ENCODE peak calls at places on chromosomes 1 and 21, in ten cellular contexts. C is cardiac fibroblast; V is RPMI8226; Z is stimulated activated CD8-positive, alpha-beta memory T cell treated with anti-CD3 and anti-CD28 coated beads, Interleukin-12 subunit alpha, Interleukin-12 subunit beta, amount 100 ng/mL, for 4 hours; D is CD8-positive, alpha-beta memory T cell; Q is left ventricle myocardium superior; M is fibroblast of gingiva; W is A172; X is T follicular helper cell; L is naive thymus-derived CD8-positive, alpha-beta T cell. H is an unnamed sample.
A peak's percentile ranks its signal among the peaks of the same experiment; 100 is the strongest.

GRCh38 chr1:151518431-151518830 is 7.2 kb downstream of the CGN start:
- DNase-seq in X (no peak), C (no peak), V (no peak), Z (no peak), M (no peak), D (no peak), W (no peak), Q (no peak), L (no peak), H (no peak)

GRCh38 chr1:15680614-15681345 is 3.3 kb upstream of the PLEKHM2 start:
- DNase-seq in X (no peak), Q (no peak), W (peak; percentile 31), V (no peak), Z (no peak), M (peak; percentile 95), L (no peak), D (no peak), C (peak; percentile 98), H (no peak)

GRCh38 chr1:192654607-192655389 is 18.9 kb downstream of the RGS13 start:
- DNase-seq in X (no peak), L (no peak), C (peak; percentile 89), V (no peak), M (peak; percentile 15), Z (no peak), Q (no peak), W (peak; percentile 73), D (no peak), H (no peak)

GRCh38 chr1:160342520-160342919 is 530 bp downstream of the COPA start:
- DNase-seq in V (no peak), C (peak; percentile 27), D (no peak), Q (no peak), M (no peak), Z (no peak), L (no peak), X (no peak), W (no peak), H (no peak)

GRCh38 chr21:17688912-17689874 is 76.5 kb upstream of the BTG3 start:
- DNase-seq in M (no peak), C (no peak), X (peak; percentile 39), Z (peak; percentile 8), W (peak; percentile 68), L (peak; percentile 38), V (peak; percentile 15), D (peak; percentile 70), Q (peak; percentile 46), H (peak; percentile 35)

GRCh38 chr1:59116920-59117542 is 179.9 kb upstream of the FGGY start:
- DNase-seq in L (no peak), D (no peak), X (no peak), C (peak; percentile 59), V (no peak), Q (no peak), W (peak; percentile 70), M (peak; percentile 70), Z (no peak), H (no peak)

GRCh38 chr1:115642168-115643072 is 650 bp downstream of the VANGL1 start:
- DNase-seq in W (no peak), M (peak; percentile 24), C (peak; percentile 52), L (no peak), V (peak; percentile 81), X (no peak), Z (peak; percentile 14), D (no peak), Q (peak; percentile 66), H (peak; percentile 2)

GRCh38 chr1:247216246-247216645 is 39.6 kb upstream of the VN1R5 start:
- DNase-seq in C (no peak), V (no peak), M (no peak), L (no peak), X (no peak), D (no peak), Z (no peak), W (no peak), Q (no peak), H (no peak)

GRCh38 chr1:201537028-201537427 is 1.9 kb upstream of the NAV1 start:
- DNase-seq in W (no peak), V (no peak), X (no peak), C (peak; percentile 49), L (no peak), M (no peak), Z (no peak), D (no peak), Q (no peak), H (no peak)

GRCh38 chr1:198024782-198025181 is 107.6 kb downstream of the LHX9 start:
- DNase-seq in X (no peak), Z (no peak), Q (no peak), D (no peak), C (peak; percentile 34), V (no peak), W (peak; percentile 52), L (no peak), M (no peak), H (no peak)

GRCh38 chr1:206566976-206567375 is 45.3 kb downstream of the EIF2D start:
- DNase-seq in C (no peak), X (no peak), D (no peak), M (no peak), Z (no peak), L (no peak), Q (no peak), V (no peak), W (no peak), H (no peak)

H was measured in CD4-positive, alpha-beta memory T cell.